ENCODE peak calls at places on chromosomes 7 and 10, in seven cellular contexts. One of them, this sample, is unnamed.

GRCh38 chr7:1679966-1680730 is 10.1 kb downstream of the ELFN1 start:
- DNase-seq in fibroblast of mammary gland: no peak
- DNase-seq in mammary epithelial cell: no peak
- DNase-seq in Caco-2: no peak
- DNase-seq in left lung: peak
- DNase-seq in fibroblast of pulmonary artery: no peak
- DNase-seq in colonic mucosa: no peak
- DNase-seq in this sample: no peak

GRCh38 chr10:91185239-91185875 is 35.1 kb upstream of the PCGF5 start:
- DNase-seq in Caco-2: no peak
- DNase-seq in colonic mucosa: no peak
- DNase-seq in left lung: peak
- DNase-seq in mammary epithelial cell: no peak
- DNase-seq in fibroblast of pulmonary artery: peak
- DNase-seq in fibroblast of mammary gland: peak
- DNase-seq in this sample: peak

GRCh38 chr10:133509700-133510099 is 17.5 kb upstream of the CYP2E1 start:
- DNase-seq in left lung: no peak
- DNase-seq in mammary epithelial cell: no peak
- DNase-seq in colonic mucosa: no peak
- DNase-seq in Caco-2: no peak
- DNase-seq in fibroblast of pulmonary artery: no peak
- DNase-seq in fibroblast of mammary gland: no peak
- DNase-seq in this sample: no peak

GRCh38 chr10:91875779-91876178 is 33.5 kb downstream of the FGFBP3 start:
- DNase-seq in Caco-2: no peak
- DNase-seq in mammary epithelial cell: no peak
- DNase-seq in left lung: no peak
- DNase-seq in colonic mucosa: no peak
- DNase-seq in fibroblast of pulmonary artery: no peak
- DNase-seq in fibroblast of mammary gland: no peak
- DNase-seq in this sample: no peak

GRCh38 chr7:24475573-24475972 is 97.7 kb upstream of the PALS2 start:
- DNase-seq in mammary epithelial cell: no peak
- DNase-seq in fibroblast of pulmonary artery: no peak
- DNase-seq in Caco-2: no peak
- DNase-seq in left lung: no peak
- DNase-seq in colonic mucosa: no peak
- DNase-seq in fibroblast of mammary gland: no peak
- DNase-seq in this sample: no peak

GRCh38 chr7:140640060-140640611 is 477 bp downstream of the DENND2A start:
- DNase-seq in fibroblast of mammary gland: no peak
- DNase-seq in left lung: peak
- DNase-seq in Caco-2: peak
- DNase-seq in mammary epithelial cell: no peak
- DNase-seq in colonic mucosa: no peak
- DNase-seq in fibroblast of pulmonary artery: peak
- DNase-seq in this sample: no peak

GRCh38 chr10:22618081-22618785 is 96.1 kb downstream of the PIP4K2A start:
- DNase-seq in fibroblast of mammary gland: no peak
- DNase-seq in left lung: no peak
- DNase-seq in colonic mucosa: no peak
- DNase-seq in mammary epithelial cell: no peak
- DNase-seq in Caco-2: peak
- DNase-seq in fibroblast of pulmonary artery: peak
- DNase-seq in this sample: peak

GRCh38 chr10:133336131-133337078 is at the start of gene CALY:
- DNase-seq in left lung: peak
- DNase-seq in fibroblast of pulmonary artery: no peak
- DNase-seq in colonic mucosa: no peak
- DNase-seq in Caco-2: peak
- DNase-seq in mammary epithelial cell: no peak
- DNase-seq in fibroblast of mammary gland: no peak
- DNase-seq in this sample: no peak

GRCh38 chr7:66206116-66206908 is 1.2 kb downstream of the TPST1 start:
- DNase-seq in Caco-2: no peak
- DNase-seq in mammary epithelial cell: no peak
- DNase-seq in colonic mucosa: no peak
- DNase-seq in left lung: no peak
- DNase-seq in fibroblast of mammary gland: no peak
- DNase-seq in fibroblast of pulmonary artery: no peak
- DNase-seq in this sample: peak

GRCh38 chr7:25395976-25396375 is 167.7 kb upstream of the NPVF start:
- DNase-seq in colonic mucosa: no peak
- DNase-seq in fibroblast of pulmonary artery: no peak
- DNase-seq in left lung: no peak
- DNase-seq in Caco-2: no peak
- DNase-seq in fibroblast of mammary gland: no peak
- DNase-seq in mammary epithelial cell: no peak
- DNase-seq in this sample: no peak

GRCh38 chr7:150442811-150443210 is 7.6 kb upstream of the GIMAP8 start:
- DNase-seq in mammary epithelial cell: no peak
- DNase-seq in fibroblast of mammary gland: no peak
- DNase-seq in left lung: no peak
- DNase-seq in colonic mucosa: no peak
- DNase-seq in Caco-2: no peak
- DNase-seq in fibroblast of pulmonary artery: no peak
- DNase-seq in this sample: no peak

GRCh38 chr10:94397549-94398370 is 4.6 kb upstream of the TBC1D12 start:
- DNase-seq in Caco-2: peak
- DNase-seq in left lung: no peak
- DNase-seq in fibroblast of pulmonary artery: peak
- DNase-seq in mammary epithelial cell: no peak
- DNase-seq in fibroblast of mammary gland: no peak
- DNase-seq in colonic mucosa: no peak
- DNase-seq in this sample: peak

GRCh38 chr7:126801738-126802137 is 451.0 kb downstream of the GRM8 start:
- DNase-seq in Caco-2: no peak
- DNase-seq in mammary epithelial cell: no peak
- DNase-seq in left lung: no peak
- DNase-seq in fibroblast of pulmonary artery: no peak
- DNase-seq in colonic mucosa: no peak
- DNase-seq in fibroblast of mammary gland: no peak
- DNase-seq in this sample: no peak

DNA sequence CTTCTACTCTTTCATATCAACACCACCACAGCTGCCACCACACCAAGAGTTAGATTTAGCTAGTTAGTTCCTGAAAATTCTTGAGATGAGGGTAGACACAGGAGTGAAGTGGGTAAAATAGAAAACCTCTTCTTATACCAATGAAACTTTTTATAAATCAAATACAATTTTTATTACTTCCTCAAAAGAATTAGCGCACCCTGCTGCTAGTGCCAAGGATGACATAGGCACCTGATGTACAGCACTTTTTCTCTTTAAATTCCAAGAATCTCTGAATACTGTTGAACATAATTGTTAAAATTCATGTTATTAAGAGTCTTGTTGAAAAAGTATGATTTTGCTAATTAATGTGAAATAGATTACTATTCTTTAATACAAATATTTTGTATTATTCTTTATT is 11.4 kb downstream of the ZWINT start:
- DNase-seq in mammary epithelial cell: no peak
- DNase-seq in Caco-2: no peak
- DNase-seq in colonic mucosa: no peak
- DNase-seq in fibroblast of pulmonary artery: no peak
- DNase-seq in left lung: no peak
- DNase-seq in fibroblast of mammary gland: no peak
- DNase-seq in this sample: no peak
- TF ChIP-seq CTCF in mammary epithelial cell: peak
- TF ChIP-seq CTCF in Caco-2: no peak
- TF ChIP-seq CTCF in colonic mucosa: no peak
- TF ChIP-seq CTCF in fibroblast of pulmonary artery: no peak
- TF ChIP-seq CTCF in left lung: no peak
- TF ChIP-seq CTCF in fibroblast of mammary gland: no peak
- TF ChIP-seq CTCF in this sample: peak

DNA sequence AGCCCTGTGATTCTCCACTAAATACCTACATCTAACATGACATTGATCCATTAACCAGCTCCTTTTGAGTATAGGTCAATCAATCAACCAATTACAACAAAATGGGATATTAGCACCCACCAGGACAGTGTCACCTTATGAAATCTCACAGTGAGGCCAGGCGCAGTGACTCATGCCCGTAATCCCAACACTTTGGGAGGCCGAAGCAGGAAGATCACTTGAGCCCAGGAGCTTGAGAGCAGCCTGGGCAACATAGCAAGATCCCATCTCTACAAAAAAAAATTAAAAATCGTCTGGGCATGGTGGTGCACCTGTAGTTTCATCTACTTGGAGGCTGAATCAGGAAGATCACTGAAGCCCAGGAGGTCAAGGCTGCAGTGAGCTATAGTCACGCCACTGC is 28.5 kb downstream of the SRRM3 start:
- DNase-seq in fibroblast of mammary gland: no peak
- DNase-seq in fibroblast of pulmonary artery: no peak
- DNase-seq in left lung: no peak
- DNase-seq in colonic mucosa: no peak
- DNase-seq in Caco-2: no peak
- DNase-seq in mammary epithelial cell: no peak
- DNase-seq in this sample: no peak
- TF ChIP-seq CTCF in fibroblast of mammary gland: no peak
- TF ChIP-seq CTCF in fibroblast of pulmonary artery: no peak
- TF ChIP-seq CTCF in left lung: no peak
- TF ChIP-seq CTCF in colonic mucosa: no peak
- TF ChIP-seq CTCF in Caco-2: no peak
- TF ChIP-seq CTCF in mammary epithelial cell: no peak
- TF ChIP-seq CTCF in this sample: no peak

DNA sequence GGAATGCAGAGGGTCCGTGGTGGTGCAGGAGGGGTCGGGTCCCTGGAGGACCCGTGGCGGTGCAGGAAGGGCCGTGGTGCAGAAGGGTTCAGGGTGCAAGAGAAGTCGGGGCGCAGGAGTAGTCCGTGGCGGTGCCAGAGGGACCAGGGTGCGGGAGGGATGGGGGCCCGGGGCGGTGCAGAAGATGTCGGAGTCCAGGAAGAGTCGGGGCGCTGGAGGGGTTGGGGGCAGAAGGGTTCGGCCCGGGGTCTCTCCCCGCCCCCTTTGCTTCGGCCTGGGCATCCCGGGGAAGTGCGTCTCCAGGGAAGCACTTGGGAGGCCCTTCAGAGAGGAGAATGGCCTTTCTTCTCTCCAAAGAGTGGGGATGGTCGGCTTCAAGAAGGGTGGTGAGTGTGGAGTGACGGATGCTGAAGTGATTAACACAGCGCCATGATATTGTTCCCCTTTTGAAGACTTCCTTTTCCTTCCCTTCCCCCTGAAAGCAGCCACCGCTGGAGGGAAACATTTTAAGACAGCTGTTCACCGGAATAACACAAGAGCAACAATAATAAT is 997 bp downstream of the WDR37 start:
- DNase-seq in mammary epithelial cell: no peak
- DNase-seq in colonic mucosa: no peak
- DNase-seq in Caco-2: no peak
- DNase-seq in fibroblast of pulmonary artery: peak
- DNase-seq in left lung: no peak
- DNase-seq in fibroblast of mammary gland: no peak
- DNase-seq in this sample: no peak
- TF ChIP-seq CTCF in mammary epithelial cell: no peak
- TF ChIP-seq CTCF in colonic mucosa: no peak
- TF ChIP-seq CTCF in Caco-2: no peak
- TF ChIP-seq CTCF in fibroblast of pulmonary artery: no peak
- TF ChIP-seq CTCF in left lung: no peak
- TF ChIP-seq CTCF in fibroblast of mammary gland: no peak
- TF ChIP-seq CTCF in this sample: no peak

GRCh38 chr7:44962483-44963251 is 16.1 kb downstream of the MYO1G start:
- DNase-seq in mammary epithelial cell: peak
- DNase-seq in left lung: peak
- DNase-seq in Caco-2: peak
- DNase-seq in colonic mucosa: no peak
- DNase-seq in fibroblast of pulmonary artery: peak
- DNase-seq in fibroblast of mammary gland: peak
- DNase-seq in this sample: no peak
- TF ChIP-seq CTCF in mammary epithelial cell: no peak
- TF ChIP-seq CTCF in left lung: no peak
- TF ChIP-seq CTCF in Caco-2: no peak
- TF ChIP-seq CTCF in colonic mucosa: no peak
- TF ChIP-seq CTCF in fibroblast of pulmonary artery: no peak
- TF ChIP-seq CTCF in fibroblast of mammary gland: no peak
- TF ChIP-seq CTCF in this sample: no peak

GRCh38 chr7:107982918-107983389 is 20.0 kb downstream of the LAMB1 start:
- DNase-seq in mammary epithelial cell: no peak
- DNase-seq in colonic mucosa: no peak
- DNase-seq in left lung: no peak
- DNase-seq in Caco-2: no peak
- DNase-seq in fibroblast of pulmonary artery: no peak
- DNase-seq in fibroblast of mammary gland: peak
- DNase-seq in this sample: no peak
- TF ChIP-seq CTCF in mammary epithelial cell: peak
- TF ChIP-seq CTCF in colonic mucosa: no peak
- TF ChIP-seq CTCF in left lung: no peak
- TF ChIP-seq CTCF in Caco-2: peak
- TF ChIP-seq CTCF in fibroblast of pulmonary artery: peak
- TF ChIP-seq CTCF in fibroblast of mammary gland: no peak
- TF ChIP-seq CTCF in this sample: peak

DNA sequence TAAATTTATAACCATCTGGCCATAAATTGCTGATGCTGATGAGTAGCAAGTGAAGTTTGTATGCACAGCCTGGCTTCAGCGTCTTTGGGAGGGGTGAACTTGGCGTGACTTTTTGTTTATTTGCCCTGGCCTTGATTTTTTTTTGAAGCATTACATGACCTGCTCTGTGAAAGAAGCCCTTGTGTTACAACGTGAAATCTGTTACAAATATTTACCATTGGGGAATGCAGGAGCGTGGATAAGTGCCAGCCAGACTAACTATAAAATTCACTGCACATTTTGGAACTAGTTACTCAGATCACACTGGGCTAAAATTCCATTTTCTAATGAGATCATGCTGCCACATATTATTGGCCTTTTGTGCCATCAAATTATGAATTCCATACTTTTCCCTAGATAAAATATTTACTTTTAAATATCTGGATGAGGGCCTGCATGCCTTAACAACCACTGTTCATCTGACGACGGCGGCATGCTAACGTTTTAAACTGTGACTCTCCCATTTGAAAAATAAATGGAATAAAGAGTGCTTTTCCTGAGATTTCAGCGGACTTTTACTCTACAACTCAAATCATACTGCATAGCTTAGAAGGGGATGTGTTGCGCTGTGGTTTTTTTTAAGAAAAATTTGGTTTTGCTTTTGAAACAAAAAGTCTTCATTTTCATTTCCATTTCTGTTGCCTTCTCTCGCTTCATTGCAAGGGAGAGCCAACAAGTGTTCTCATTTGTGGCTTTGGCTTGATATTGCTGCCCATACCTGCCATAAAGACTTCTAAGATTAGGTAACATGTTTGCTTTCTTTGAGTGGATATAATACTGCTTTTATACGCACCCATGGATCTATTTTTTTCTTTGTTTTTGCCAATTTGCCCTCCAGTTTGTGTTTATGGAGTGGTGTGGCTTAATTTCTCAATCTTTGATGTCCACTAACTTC is 352.2 kb downstream of the TFEC start:
- DNase-seq in mammary epithelial cell: no peak
- DNase-seq in left lung: no peak
- DNase-seq in fibroblast of mammary gland: peak
- DNase-seq in Caco-2: no peak
- DNase-seq in fibroblast of pulmonary artery: peak
- DNase-seq in colonic mucosa: peak
- DNase-seq in this sample: peak
- TF ChIP-seq CTCF in mammary epithelial cell: no peak
- TF ChIP-seq CTCF in left lung: no peak
- TF ChIP-seq CTCF in fibroblast of mammary gland: no peak
- TF ChIP-seq CTCF in Caco-2: no peak
- TF ChIP-seq CTCF in fibroblast of pulmonary artery: no peak
- TF ChIP-seq CTCF in colonic mucosa: no peak
- TF ChIP-seq CTCF in this sample: no peak